ENCODE peak calls at places on chromosome 18, in ten cellular contexts. T is stomach; B is K562; G is ovary; M is DND-41; C is CD4-positive, alpha-beta T cell; Z is OCI-LY7; X is gastrocnemius medialis; K is HCT116; Q is A549. S is an unnamed sample.

GRCh38 chr18:59861009-59861408 is 38.8 kb upstream of the PMAIP1 start:
- DNase-seq in T (no peak), B (peak; percentile 13), G (no peak), M (no peak), C (no peak), Z (no peak), X (no peak), K (no peak), Q (no peak), S (no peak)

GRCh38 chr18:52340466-52341378 is 725 bp downstream of the DCC start:
- DNase-seq in T (no peak), B (no peak), G (no peak), M (no peak), C (no peak), Z (no peak), X (no peak), K (no peak), Q (no peak), S (no peak)

GRCh38 chr18:50297621-50298442 is 10.3 kb upstream of the CXXC1 start:
- DNase-seq in T (peak; percentile 81), B (no peak), G (peak; percentile 73), M (no peak), C (peak; percentile 46), Z (peak; percentile 75), X (peak; percentile 60), K (no peak), Q (peak; percentile 24), S (peak; percentile 44)

GRCh38 chr18:7566587-7567486 is at the start of gene PTPRM:
- DNase-seq in T (peak; percentile 82), B (peak; percentile 90), G (peak; percentile 84), M (no peak), C (no peak), Z (no peak), X (peak; percentile 95), K (peak; percentile 1), Q (peak; percentile 65), S (peak; percentile 44)

GRCh38 chr18:65547046-65547445 is 203.8 kb upstream of the CDH7 start:
- DNase-seq in T (no peak), B (no peak), G (no peak), M (no peak), C (no peak), Z (no peak), X (no peak), K (no peak), Q (no peak), S (peak; percentile 9)

GRCh38 chr18:55322176-55322735 is 265.7 kb downstream of the TCF4 start:
- DNase-seq in T (peak; percentile 49), B (no peak), G (peak; percentile 90), M (no peak), C (no peak), Z (peak; percentile 70), X (peak; percentile 90), K (no peak), Q (peak; percentile 42), S (peak; percentile 80)

GRCh38 chr18:29154196-29154757 is 977.3 kb upstream of the CDH2 start:
- DNase-seq in T (no peak), B (no peak), G (no peak), M (no peak), C (no peak), Z (no peak), X (no peak), K (no peak), Q (peak; percentile 36), S (peak; percentile 94)

GRCh38 chr18:73462092-73462491 is 594.3 kb upstream of the NETO1 start:
- DNase-seq in T (no peak), B (no peak), G (no peak), M (no peak), C (no peak), Z (no peak), X (no peak), K (no peak), Q (no peak), S (peak; percentile 29)

GRCh38 chr18:70220628-70221027 is 15.1 kb upstream of the RTTN start:
- DNase-seq in T (no peak), B (no peak), G (no peak), M (no peak), C (no peak), Z (no peak), X (no peak), K (no peak), Q (no peak), S (no peak)

GRCh38 chr18:62033207-62033606 is 140.4 kb upstream of the RNF152 start:
- DNase-seq in T (no peak), B (no peak), G (no peak), M (no peak), C (no peak), Z (no peak), X (no peak), K (no peak), Q (no peak), S (no peak)

GRCh38 chr18:10122116-10122515 is 208.3 kb downstream of the VAPA start:
- DNase-seq in T (no peak), B (no peak), G (no peak), M (no peak), C (no peak), Z (no peak), X (no peak), K (no peak), Q (no peak), S (peak; percentile 72)

GRCh38 chr18:50194623-50195532 is at the start of gene MYO5B:
- DNase-seq in T (peak; percentile 91), B (peak; percentile 79), G (no peak), M (no peak), C (peak; percentile 37), Z (peak; percentile 10), X (no peak), K (peak; percentile 42), Q (peak; percentile 7), S (no peak)

GRCh38 chr18:34787931-34788532 is 77.9 kb downstream of the DTNA start:
- DNase-seq in T (peak; percentile 41), B (peak; percentile 60), G (peak; percentile 33), M (peak; percentile 32), C (no peak), Z (peak; percentile 47), X (peak; percentile 20), K (peak; percentile 59), Q (peak; percentile 56), S (no peak)

GRCh38 chr18:9993846-9994660 is 80.2 kb downstream of the VAPA start:
- DNase-seq in T (no peak), B (no peak), G (no peak), M (no peak), C (no peak), Z (no peak), X (no peak), K (no peak), Q (no peak), S (no peak)

GRCh38 chr18:12408247-12408869 is 629 bp downstream of the PRELID3A start:
- DNase-seq in T (no peak), B (no peak), G (no peak), M (no peak), C (no peak), Z (peak; percentile 57), X (no peak), K (no peak), Q (peak; percentile 19), S (no peak)
- H3K27ac ChIP-seq in T (peak overlapping the region; percentile 92), B (peak overlapping the region; percentile 82), G (peak overlapping the region; percentile 81), M (no peak overlapping the region), C (no peak overlapping the region), Z (peak overlapping the region; percentile 64), X (peak overlapping the region; percentile 58), K (peak overlapping the region; percentile 77), Q (peak overlapping the region; percentile 100), S (peak overlapping the region; percentile 94)

GRCh38 chr18:78730564-78731422 is 248.8 kb upstream of the SALL3 start:
- DNase-seq in T (peak; percentile 14), B (no peak), G (no peak), M (no peak), C (no peak), Z (no peak), X (no peak), K (no peak), Q (no peak), S (no peak)
- TF ChIP-seq CTCF in T (no peak), B (no peak), G (no peak), M (no peak), C (no peak), Z (no peak), X (no peak), K (no peak), Q (no peak), S (no peak)

GRCh38 chr18:63317556-63317946 is 2.0 kb downstream of the BCL2 start:
- DNase-seq in T (no peak), B (no peak), G (no peak), M (no peak), C (no peak), Z (no peak), X (no peak), K (no peak), Q (no peak), S (no peak)

GRCh38 chr18:63314062-63314790 is 5.3 kb downstream of the BCL2 start:
- DNase-seq in T (no peak), B (no peak), G (no peak), M (no peak), C (no peak), Z (no peak), X (no peak), K (no peak), Q (no peak), S (no peak)

GRCh38 chr18:63316612-63317555 is 2.7 kb downstream of the BCL2 start:
- DNase-seq in T (no peak), B (no peak), G (no peak), M (no peak), C (no peak), Z (no peak), X (no peak), K (no peak), Q (no peak), S (no peak)

GRCh38 chr18:63314991-63315662 is 4.4 kb downstream of the BCL2 start:
- DNase-seq in T (no peak), B (no peak), G (no peak), M (peak; percentile 18), C (no peak), Z (no peak), X (no peak), K (no peak), Q (no peak), S (no peak)

GRCh38 chr18:63315879-63316278 is 3.7 kb downstream of the BCL2 start:
- DNase-seq in T (no peak), B (no peak), G (no peak), M (no peak), C (no peak), Z (no peak), X (no peak), K (no peak), Q (no peak), S (no peak)
- H3K27ac ChIP-seq in T (peak overlapping the region; percentile 41), B (no peak overlapping the region), G (no peak overlapping the region), M (peak overlapping the region; percentile 57), C (no peak overlapping the region), Z (no peak overlapping the region), X (peak overlapping the region; percentile 22), K (no peak overlapping the region), Q (no peak overlapping the region), S (no peak overlapping the region)

DNA sequence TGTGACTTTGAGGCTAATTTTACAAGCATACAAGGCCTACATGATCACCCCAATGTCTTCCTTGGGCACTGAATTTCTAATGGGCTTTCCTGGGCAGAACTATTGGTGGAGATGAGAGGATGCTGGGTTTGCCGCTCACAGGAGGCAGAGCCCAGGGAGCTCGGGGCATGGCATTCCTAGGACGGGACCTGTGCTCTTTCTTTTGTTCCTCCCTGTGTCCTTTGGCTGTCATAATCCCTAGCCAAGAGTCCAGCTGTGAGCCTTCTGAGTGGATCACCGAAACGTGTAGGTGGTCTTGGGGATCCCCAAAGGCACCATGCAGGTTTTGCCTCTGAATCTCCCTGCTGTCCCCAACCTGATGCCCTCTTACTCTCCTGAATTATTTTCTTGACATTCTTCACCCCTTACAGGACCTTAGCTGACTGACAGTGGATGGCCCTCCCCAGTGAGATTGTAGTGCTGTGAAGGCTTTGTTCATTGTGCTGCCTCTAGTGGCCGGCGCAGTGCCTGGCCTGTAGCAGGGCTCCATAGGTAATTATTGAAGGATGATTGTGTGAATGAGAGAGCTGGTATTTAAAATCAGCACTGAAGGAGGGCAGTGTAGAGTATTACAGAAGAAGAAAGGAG is 221.9 kb downstream of the ZNF407 start:
- DNase-seq in T (no peak), B (no peak), G (no peak), M (peak; percentile 18), C (no peak), Z (peak; percentile 26), X (no peak), K (no peak), Q (peak; percentile 14), S (no peak)
- TF ChIP-seq CTCF in T (no peak), B (peak; percentile 54), G (no peak), M (peak; percentile 63), C (no peak), Z (peak; percentile 72), X (no peak), K (peak; percentile 56), Q (no peak), S (peak; percentile 64)

S was measured in foreskin keratinocyte.